ENCODE peak calls at places on chromosomes 13 and 19, in eight cellular contexts. L is heart right ventricle; G is thyroid gland; I is KBM-7; S is AG08395; Q is foreskin fibroblast; A is effector memory CD8-positive, alpha-beta T cell; F is progenitor cell of endocrine pancreas. K is an unnamed sample.

GRCh38 chr13:20411638-20412342 is 113.9 kb downstream of the CRYL1 start:
- DNase-seq in S (no peak), I (peak), Q (no peak), A (no peak), F (no peak), L (no peak), G (no peak), K (no peak)

GRCh38 chr13:51249254-51249653 is 27.1 kb downstream of the FAM124A start:
- DNase-seq in A (no peak), S (no peak), G (no peak), Q (no peak), L (no peak), F (no peak), I (no peak), K (peak)

GRCh38 chr19:6728346-6728745 is 7.9 kb upstream of the C3 start:
- DNase-seq in F (no peak), G (no peak), Q (no peak), I (peak), L (no peak), S (no peak), A (no peak), K (no peak)

GRCh38 chr19:19362075-19362474 is 41.4 kb downstream of the MAU2 start:
- DNase-seq in I (no peak), F (no peak), A (no peak), L (no peak), S (no peak), Q (no peak), G (no peak), K (no peak)

GRCh38 chr13:41610426-41610825 is 153.1 kb downstream of the RGCC start:
- DNase-seq in S (peak), L (peak), G (peak), I (no peak), Q (peak), A (no peak), F (no peak), K (no peak)

GRCh38 chr13:34300559-34300958 is 482.6 kb downstream of the RFC3 start:
- DNase-seq in F (no peak), S (no peak), Q (no peak), G (no peak), I (no peak), A (no peak), L (no peak), K (peak)

GRCh38 chr13:40681341-40682051 is 15.1 kb upstream of the FOXO1 start:
- DNase-seq in A (no peak), Q (no peak), F (no peak), L (peak), I (peak), S (no peak), G (peak), K (peak)

GRCh38 chr13:107271226-107271625 is 703.3 kb upstream of the ARGLU1 start:
- DNase-seq in F (no peak), Q (no peak), L (peak), S (no peak), G (no peak), I (peak), A (no peak), K (peak)

GRCh38 chr13:49165798-49166752 is 54.1 kb upstream of the MLNR start:
- DNase-seq in L (no peak), I (no peak), F (no peak), A (no peak), S (no peak), G (no peak), Q (no peak), K (no peak)

GRCh38 chr13:64527561-64527960 is 2702.6 kb downstream of the PCDH9 start:
- DNase-seq in S (no peak), A (no peak), F (no peak), Q (no peak), L (no peak), I (no peak), G (no peak), K (no peak)

K was measured in M059J.